ENCODE peak calls at places on chromosomes 11 and 22, in nine cellular contexts. One of them, this sample, is unnamed. For H3K4me1 and H3K27me3, the result is how much of the 10 kb centered on the place peaks cover.

GRCh38 chr11:64235427-64236161 is 1.2 kb downstream of the VEGFB start:
- DNase-seq in suprapubic skin: no peak
- DNase-seq in H1: no peak
- DNase-seq in tibial nerve: no peak
- DNase-seq in sigmoid colon: no peak
- DNase-seq in right lobe of liver: peak
- DNase-seq in transverse colon: peak
- DNase-seq in breast epithelium: no peak
- DNase-seq in adrenal gland: no peak
- DNase-seq in this sample: no peak

GRCh38 chr22:39959640-39960447 is at the start of gene TMA7B:
- DNase-seq in suprapubic skin: no peak
- DNase-seq in H1: no peak
- DNase-seq in tibial nerve: no peak
- DNase-seq in sigmoid colon: no peak
- DNase-seq in right lobe of liver: no peak
- DNase-seq in transverse colon: no peak
- DNase-seq in breast epithelium: no peak
- DNase-seq in adrenal gland: peak
- DNase-seq in this sample: no peak

GRCh38 chr11:28820296-28820989 is 712.3 kb downstream of the METTL15 start:
- DNase-seq in suprapubic skin: no peak
- DNase-seq in H1: no peak
- DNase-seq in tibial nerve: no peak
- DNase-seq in sigmoid colon: no peak
- DNase-seq in right lobe of liver: no peak
- DNase-seq in transverse colon: no peak
- DNase-seq in breast epithelium: no peak
- DNase-seq in adrenal gland: no peak
- DNase-seq in this sample: no peak

GRCh38 chr11:115477410-115477809 is 26.8 kb downstream of the CADM1 start:
- DNase-seq in suprapubic skin: no peak
- DNase-seq in H1: no peak
- DNase-seq in tibial nerve: no peak
- DNase-seq in sigmoid colon: no peak
- DNase-seq in right lobe of liver: no peak
- DNase-seq in transverse colon: no peak
- DNase-seq in breast epithelium: no peak
- DNase-seq in adrenal gland: no peak
- DNase-seq in this sample: no peak

GRCh38 chr11:88103337-88104206 is 71.7 kb downstream of the RAB38 start:
- DNase-seq in suprapubic skin: no peak
- DNase-seq in H1: peak
- DNase-seq in tibial nerve: no peak
- DNase-seq in sigmoid colon: no peak
- DNase-seq in right lobe of liver: peak
- DNase-seq in transverse colon: peak
- DNase-seq in breast epithelium: no peak
- DNase-seq in adrenal gland: peak
- DNase-seq in this sample: no peak

GRCh38 chr11:30310623-30311022 is 12.3 kb upstream of the ARL14EP start:
- DNase-seq in suprapubic skin: no peak
- DNase-seq in H1: no peak
- DNase-seq in tibial nerve: no peak
- DNase-seq in sigmoid colon: no peak
- DNase-seq in right lobe of liver: no peak
- DNase-seq in transverse colon: no peak
- DNase-seq in breast epithelium: no peak
- DNase-seq in adrenal gland: no peak
- DNase-seq in this sample: no peak

GRCh38 chr11:18384157-18384641 is 10.2 kb upstream of the LDHA start:
- DNase-seq in suprapubic skin: peak
- DNase-seq in H1: no peak
- DNase-seq in tibial nerve: peak
- DNase-seq in sigmoid colon: peak
- DNase-seq in right lobe of liver: peak
- DNase-seq in transverse colon: peak
- DNase-seq in breast epithelium: peak
- DNase-seq in adrenal gland: peak
- DNase-seq in this sample: peak

GRCh38 chr11:14971865-14972580 is at the start of gene CALCA:
- DNase-seq in suprapubic skin: no peak
- DNase-seq in H1: peak
- DNase-seq in tibial nerve: no peak
- DNase-seq in sigmoid colon: no peak
- DNase-seq in right lobe of liver: no peak
- DNase-seq in transverse colon: no peak
- DNase-seq in breast epithelium: no peak
- DNase-seq in adrenal gland: no peak
- DNase-seq in this sample: no peak

GRCh38 chr11:34977039-34977906 is 60.9 kb downstream of the PDHX start:
- DNase-seq in suprapubic skin: no peak
- DNase-seq in H1: no peak
- DNase-seq in tibial nerve: no peak
- DNase-seq in sigmoid colon: no peak
- DNase-seq in right lobe of liver: no peak
- DNase-seq in transverse colon: no peak
- DNase-seq in breast epithelium: no peak
- DNase-seq in adrenal gland: no peak
- DNase-seq in this sample: no peak

GRCh38 chr11:72988796-72989195 is 153.3 kb downstream of the FCHSD2 start:
- DNase-seq in suprapubic skin: no peak
- DNase-seq in H1: no peak
- DNase-seq in tibial nerve: no peak
- DNase-seq in sigmoid colon: no peak
- DNase-seq in right lobe of liver: no peak
- DNase-seq in transverse colon: no peak
- DNase-seq in breast epithelium: no peak
- DNase-seq in adrenal gland: no peak
- DNase-seq in this sample: no peak
- H3K4me1 ChIP-seq in suprapubic skin: under half
- H3K4me1 ChIP-seq in H1: under half
- H3K4me1 ChIP-seq in tibial nerve: under half
- H3K4me1 ChIP-seq in sigmoid colon: under half
- H3K4me1 ChIP-seq in right lobe of liver: under half
- H3K4me1 ChIP-seq in transverse colon: under half
- H3K4me1 ChIP-seq in breast epithelium: under half
- H3K4me1 ChIP-seq in adrenal gland: under half
- H3K4me1 ChIP-seq in this sample: under half

GRCh38 chr22:49676783-49677494 is 150.7 kb downstream of the BRD1 start:
- DNase-seq in suprapubic skin: peak
- DNase-seq in H1: peak
- DNase-seq in tibial nerve: no peak
- DNase-seq in sigmoid colon: peak
- DNase-seq in right lobe of liver: no peak
- DNase-seq in transverse colon: no peak
- DNase-seq in breast epithelium: no peak
- DNase-seq in adrenal gland: no peak
- DNase-seq in this sample: no peak

GRCh38 chr22:49673048-49673447 is 154.6 kb downstream of the BRD1 start:
- DNase-seq in suprapubic skin: no peak
- DNase-seq in H1: peak
- DNase-seq in tibial nerve: no peak
- DNase-seq in sigmoid colon: no peak
- DNase-seq in right lobe of liver: no peak
- DNase-seq in transverse colon: no peak
- DNase-seq in breast epithelium: no peak
- DNase-seq in adrenal gland: no peak
- DNase-seq in this sample: no peak

GRCh38 chr22:49672013-49672516 is 155.6 kb downstream of the BRD1 start:
- DNase-seq in suprapubic skin: no peak
- DNase-seq in H1: no peak
- DNase-seq in tibial nerve: no peak
- DNase-seq in sigmoid colon: no peak
- DNase-seq in right lobe of liver: no peak
- DNase-seq in transverse colon: no peak
- DNase-seq in breast epithelium: no peak
- DNase-seq in adrenal gland: no peak
- DNase-seq in this sample: no peak

GRCh38 chr22:49676230-49676629 is 151.4 kb downstream of the BRD1 start:
- DNase-seq in suprapubic skin: no peak
- DNase-seq in H1: peak
- DNase-seq in tibial nerve: no peak
- DNase-seq in sigmoid colon: peak
- DNase-seq in right lobe of liver: no peak
- DNase-seq in transverse colon: no peak
- DNase-seq in breast epithelium: no peak
- DNase-seq in adrenal gland: no peak
- DNase-seq in this sample: no peak

DNA sequence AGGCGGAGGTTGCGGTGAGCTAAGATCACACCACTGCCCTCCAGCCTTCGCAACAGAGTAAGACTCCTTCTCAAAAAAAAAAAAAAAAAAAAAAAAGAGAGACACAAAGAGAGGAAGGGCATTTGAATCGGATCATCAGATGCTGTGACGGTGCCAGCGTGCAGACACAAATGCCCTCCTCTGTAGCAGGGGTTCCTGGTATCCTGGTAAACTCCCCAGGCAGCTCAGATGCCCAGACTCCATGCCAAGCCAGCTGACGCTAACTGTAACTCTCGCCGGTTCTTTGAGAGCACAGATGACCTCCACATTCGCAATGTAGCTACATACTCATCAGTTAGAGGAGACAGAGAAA is 153.2 kb downstream of the BRD1 start:
- DNase-seq in suprapubic skin: no peak
- DNase-seq in H1: no peak
- DNase-seq in tibial nerve: no peak
- DNase-seq in sigmoid colon: peak
- DNase-seq in right lobe of liver: no peak
- DNase-seq in transverse colon: no peak
- DNase-seq in breast epithelium: no peak
- DNase-seq in adrenal gland: no peak
- DNase-seq in this sample: no peak
- H3K27me3 ChIP-seq in suprapubic skin: half or more
- H3K27me3 ChIP-seq in H1: under half
- H3K27me3 ChIP-seq in tibial nerve: under half
- H3K27me3 ChIP-seq in sigmoid colon: under half
- H3K27me3 ChIP-seq in right lobe of liver: under half
- H3K27me3 ChIP-seq in transverse colon: half or more
- H3K27me3 ChIP-seq in breast epithelium: half or more
- H3K27me3 ChIP-seq in adrenal gland: under half
- H3K27me3 ChIP-seq in this sample: under half

GRCh38 chr11:128716661-128717210 is 22.9 kb downstream of the FLI1 start:
- DNase-seq in suprapubic skin: no peak
- DNase-seq in H1: no peak
- DNase-seq in tibial nerve: no peak
- DNase-seq in sigmoid colon: no peak
- DNase-seq in right lobe of liver: peak
- DNase-seq in transverse colon: peak
- DNase-seq in breast epithelium: no peak
- DNase-seq in adrenal gland: no peak
- DNase-seq in this sample: no peak

GRCh38 chr11:128718064-128718463 is 24.2 kb downstream of the FLI1 start:
- DNase-seq in suprapubic skin: no peak
- DNase-seq in H1: no peak
- DNase-seq in tibial nerve: no peak
- DNase-seq in sigmoid colon: no peak
- DNase-seq in right lobe of liver: no peak
- DNase-seq in transverse colon: no peak
- DNase-seq in breast epithelium: no peak
- DNase-seq in adrenal gland: no peak
- DNase-seq in this sample: no peak

GRCh38 chr11:128719556-128719824 is 25.6 kb downstream of the FLI1 start:
- DNase-seq in suprapubic skin: no peak
- DNase-seq in H1: no peak
- DNase-seq in tibial nerve: no peak
- DNase-seq in sigmoid colon: no peak
- DNase-seq in right lobe of liver: peak
- DNase-seq in transverse colon: no peak
- DNase-seq in breast epithelium: no peak
- DNase-seq in adrenal gland: no peak
- DNase-seq in this sample: no peak

GRCh38 chr11:128717581-128717980 is 23.7 kb downstream of the FLI1 start:
- DNase-seq in suprapubic skin: no peak
- DNase-seq in H1: no peak
- DNase-seq in tibial nerve: no peak
- DNase-seq in sigmoid colon: no peak
- DNase-seq in right lobe of liver: peak
- DNase-seq in transverse colon: no peak
- DNase-seq in breast epithelium: no peak
- DNase-seq in adrenal gland: no peak
- DNase-seq in this sample: no peak

DNA sequence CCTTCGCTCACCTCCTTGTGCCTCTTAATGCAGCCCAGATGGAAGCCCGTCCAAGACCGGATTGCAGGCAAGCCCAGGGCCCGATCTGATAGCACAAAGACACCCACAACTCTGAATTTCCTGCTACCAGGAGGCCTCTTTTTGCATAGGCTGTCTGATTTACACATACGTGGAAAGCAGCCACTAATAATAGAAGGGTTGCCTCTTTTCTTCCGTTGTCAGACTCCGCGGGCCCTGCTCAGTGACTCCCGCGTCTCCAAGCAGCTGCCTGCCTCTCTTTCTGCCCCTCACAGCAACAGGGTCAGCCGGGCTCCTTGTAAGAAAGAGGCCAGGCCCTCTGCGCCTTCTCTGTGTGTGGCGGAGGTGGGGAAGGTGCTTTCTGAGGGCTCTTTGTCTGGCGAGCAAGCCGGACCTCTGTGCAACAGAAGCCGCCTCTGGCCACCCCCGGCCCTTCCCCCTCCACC is 26.7 kb downstream of the FLI1 start:
- DNase-seq in suprapubic skin: no peak
- DNase-seq in H1: peak
- DNase-seq in tibial nerve: no peak
- DNase-seq in sigmoid colon: no peak
- DNase-seq in right lobe of liver: peak
- DNase-seq in transverse colon: peak
- DNase-seq in breast epithelium: no peak
- DNase-seq in adrenal gland: no peak
- DNase-seq in this sample: no peak
- TF ChIP-seq POLR2A in suprapubic skin: no peak
- TF ChIP-seq POLR2A in H1: no peak
- TF ChIP-seq POLR2A in tibial nerve: no peak
- TF ChIP-seq POLR2A in sigmoid colon: no peak
- TF ChIP-seq POLR2A in right lobe of liver: no peak
- TF ChIP-seq POLR2A in transverse colon: peak
- TF ChIP-seq POLR2A in breast epithelium: no peak
- TF ChIP-seq POLR2A in adrenal gland: no peak
- TF ChIP-seq POLR2A in this sample: no peak

DNA sequence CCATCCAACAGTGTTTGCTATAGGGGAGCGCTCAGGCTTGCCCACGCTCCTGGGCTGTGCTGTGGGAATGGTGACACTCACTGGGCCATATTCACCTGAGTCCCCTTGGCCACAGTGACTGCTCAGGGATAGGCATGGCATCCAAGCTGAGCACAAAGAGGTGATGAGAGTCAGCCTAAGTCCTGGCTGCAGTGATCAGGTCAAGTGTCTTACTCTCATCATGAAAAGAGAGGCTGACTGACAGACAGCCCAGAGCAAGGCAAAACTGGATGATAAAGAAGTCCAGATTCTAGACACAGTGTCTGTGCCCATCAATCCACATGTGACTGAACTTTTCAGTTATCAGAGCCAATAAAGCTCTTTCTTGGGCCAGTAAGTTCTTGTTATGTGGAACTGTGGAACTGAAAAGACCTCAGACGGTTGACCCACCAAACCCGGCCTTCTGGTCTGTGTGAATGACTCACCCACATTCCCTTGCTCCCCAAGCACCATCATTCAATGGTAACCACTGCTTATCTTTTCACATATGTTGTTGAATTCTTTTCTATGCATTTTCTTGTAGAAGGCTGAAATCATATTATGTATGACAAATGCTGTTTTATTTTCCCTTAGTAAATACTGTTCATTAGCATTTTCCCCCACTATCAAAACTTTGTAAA is 43.2 kb upstream of the YPEL1 start:
- DNase-seq in suprapubic skin: peak
- DNase-seq in H1: no peak
- DNase-seq in tibial nerve: no peak
- DNase-seq in sigmoid colon: no peak
- DNase-seq in right lobe of liver: peak
- DNase-seq in transverse colon: no peak
- DNase-seq in breast epithelium: no peak
- DNase-seq in adrenal gland: peak
- DNase-seq in this sample: no peak
- H3K4me1 ChIP-seq in suprapubic skin: under half
- H3K4me1 ChIP-seq in H1: under half
- H3K4me1 ChIP-seq in tibial nerve: under half
- H3K4me1 ChIP-seq in sigmoid colon: under half
- H3K4me1 ChIP-seq in right lobe of liver: under half
- H3K4me1 ChIP-seq in transverse colon: under half
- H3K4me1 ChIP-seq in breast epithelium: under half
- H3K4me1 ChIP-seq in adrenal gland: under half
- H3K4me1 ChIP-seq in this sample: under half

This sample was measured in gastrocnemius medialis.